ENCODE peak calls at places on chromosomes 2 and 18, in six cellular contexts. V is HCT116, N is HL-60, A is A549, H is GM23338, X is HepG2. Q is an unnamed sample.

GRCh38 chr2:20796374-20796791 is 26.5 kb downstream of the LDAH start:
- DNase-seq in V (no peak), X (peak), N (no peak), A (peak), H (no peak), Q (no peak)

GRCh38 chr2:72892506-72893173 is 5.4 kb downstream of the SPR start:
- DNase-seq in A (peak), N (peak), X (peak), V (no peak), H (peak), Q (no peak)

GRCh38 chr18:49819768-49820662 is 6.7 kb upstream of the ACAA2 start:
- DNase-seq in V (no peak), A (no peak), H (no peak), X (no peak), N (no peak), Q (no peak)

GRCh38 chr2:190444954-190445353 is 36.8 kb downstream of the MFSD6 start:
- DNase-seq in A (no peak), V (no peak), H (no peak), N (no peak), X (no peak), Q (no peak)

GRCh38 chr2:98825858-98826257 is 94.9 kb upstream of the MGAT4A start:
- DNase-seq in N (no peak), A (no peak), H (no peak), V (no peak), X (no peak), Q (no peak)

GRCh38 chr2:72137498-72138010 is 10.1 kb downstream of the CYP26B1 start:
- DNase-seq in X (peak), H (peak), V (no peak), A (peak), N (no peak), Q (no peak)

GRCh38 chr2:209629622-209630021 is 142.0 kb upstream of the UNC80 start:
- DNase-seq in H (peak), A (no peak), V (no peak), X (no peak), N (no peak), Q (no peak)

GRCh38 chr2:133658020-133658903 is 90.0 kb upstream of the NCKAP5 start:
- DNase-seq in A (no peak), V (no peak), X (no peak), H (no peak), N (no peak), Q (no peak)

GRCh38 chr2:121897335-121897970 is 142.0 kb downstream of the TSN start:
- DNase-seq in N (peak), H (peak), V (peak), X (peak), A (peak), Q (no peak)

GRCh38 chr2:43131051-43131889 is 95.1 kb downstream of the ZFP36L2 start:
- DNase-seq in A (peak), X (peak), N (peak), V (peak), H (peak), Q (peak)

GRCh38 chr18:56200381-56200831 is 438.0 kb downstream of the TXNL1 start:
- DNase-seq in X (no peak), V (no peak), A (peak), N (no peak), H (no peak), Q (no peak)

GRCh38 chr2:176845718-176846117 is 366.9 kb upstream of the HNRNPA3 start:
- DNase-seq in V (no peak), A (no peak), X (no peak), N (no peak), H (no peak), Q (no peak)

GRCh38 chr2:176848844-176849243 is 363.8 kb upstream of the HNRNPA3 start:
- DNase-seq in X (no peak), N (no peak), A (no peak), V (no peak), H (no peak), Q (no peak)

GRCh38 chr2:176844461-176844860 is 368.1 kb upstream of the HNRNPA3 start:
- DNase-seq in V (no peak), H (no peak), X (no peak), N (no peak), A (no peak), Q (no peak)

DNA sequence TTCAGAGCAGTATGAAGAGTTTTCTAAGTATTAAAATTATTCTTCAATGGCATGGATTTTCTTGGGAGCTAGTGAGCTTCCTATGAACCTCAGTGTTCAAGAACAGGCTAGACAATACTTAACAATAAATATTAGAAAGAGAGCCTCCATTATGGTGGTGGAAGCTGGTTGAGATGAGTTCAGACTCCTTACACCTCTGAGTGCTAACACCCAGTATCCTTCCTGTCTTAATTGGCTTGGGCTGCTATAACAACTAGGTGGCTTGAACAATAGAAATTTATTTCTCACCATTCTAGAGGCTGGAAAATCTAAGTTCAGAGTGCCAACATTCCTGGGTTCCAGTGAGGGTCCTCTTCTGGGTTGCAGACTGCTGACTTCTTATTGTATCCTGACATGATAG is 369.4 kb upstream of the HNRNPA3 start:
- DNase-seq in H (no peak), A (no peak), N (no peak), X (no peak), V (no peak), Q (no peak)
- TF ChIP-seq REST in H (no peak), A (no peak), N (no peak), X (no peak), V (no peak), Q (no peak)

DNA sequence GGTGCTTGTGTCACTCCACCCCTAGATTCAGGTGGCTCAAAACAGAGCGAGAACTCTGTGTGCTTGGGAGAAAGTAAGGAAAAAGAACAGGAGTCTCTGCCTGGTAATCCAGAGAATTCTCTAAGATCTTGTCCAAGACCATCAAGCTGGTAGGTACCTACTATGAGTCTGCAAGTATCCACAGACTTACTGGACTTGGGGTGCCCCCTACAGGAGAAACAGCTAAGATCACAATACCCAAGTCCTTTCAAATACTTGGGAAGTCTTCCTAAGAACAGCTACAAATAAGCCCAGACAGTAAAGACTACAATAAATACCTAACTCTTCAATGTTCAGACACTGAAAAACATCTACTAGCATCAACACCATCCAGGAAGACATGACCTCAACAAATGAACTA is 1143.6 kb upstream of the ACVR2A start:
- DNase-seq in A (peak), V (no peak), N (no peak), X (no peak), H (peak), Q (no peak)
- TF ChIP-seq REST in A (no peak), V (no peak), N (no peak), X (no peak), H (no peak), Q (no peak)

GRCh38 chr2:129764376-129765325 is 214.8 kb upstream of the RAB6C start:
- DNase-seq in N (no peak), A (no peak), X (no peak), H (no peak), V (peak), Q (no peak)
- TF ChIP-seq REST in N (no peak), A (no peak), X (no peak), H (no peak), V (no peak), Q (no peak)

GRCh38 chr2:241562269-241562891 is 3.8 kb downstream of the BOK start:
- DNase-seq in V (no peak), X (no peak), A (no peak), H (no peak), N (no peak), Q (no peak)
- TF ChIP-seq REST in V (no peak), X (no peak), A (no peak), H (no peak), N (no peak), Q (no peak)

GRCh38 chr2:218878941-218879761 is 1.5 kb upstream of the WNT10A start:
- DNase-seq in V (no peak), X (no peak), H (no peak), N (no peak), A (no peak), Q (no peak)
- TF ChIP-seq REST in V (no peak), X (no peak), H (no peak), N (no peak), A (no peak), Q (no peak)

Q was measured in Panc1.